ENCODE peak calls at places on chromosomes 7 and 10, in five cellular contexts. X is frontal cortex; G is OCI-M1; Z is stimulated activated naive CD8-positive, alpha-beta T cell treated with anti-CD3 and anti-CD28 coated beads, Interleukin-15, amount 100 ng/mL, for 72 hours; Y is cardiac muscle cell. I is an unnamed sample.

GRCh38 chr7:117066668-117067067 is 113.4 kb downstream of the ST7 start:
- DNase-seq in Y (no peak), G (peak; percentile 30), Z (no peak), X (no peak), I (peak; percentile 73)

GRCh38 chr7:30135551-30136271 is 925 bp downstream of the MTURN start:
- DNase-seq in X (peak; percentile 79), Y (peak; percentile 56), Z (peak; percentile 37), G (peak; percentile 12), I (peak; percentile 55)

GRCh38 chr10:75654171-75654772 is 222.8 kb downstream of the LRMDA start:
- DNase-seq in X (no peak), G (no peak), Y (no peak), Z (no peak), I (no peak)

GRCh38 chr10:31942892-31943291 is 14.3 kb upstream of the ARHGAP12 start:
- DNase-seq in Z (no peak), X (no peak), G (no peak), Y (no peak), I (no peak)

GRCh38 chr7:74404388-74404700 is 49.4 kb upstream of the GTF2IRD1 start:
- DNase-seq in G (no peak), X (no peak), Z (no peak), Y (no peak), I (no peak)

GRCh38 chr10:121303273-121303890 is 294.9 kb downstream of the FGFR2 start:
- DNase-seq in X (no peak), G (no peak), Z (no peak), Y (no peak), I (no peak)

GRCh38 chr10:99172130-99172738 is 63.4 kb downstream of the HPSE2 start:
- DNase-seq in Z (no peak), X (no peak), G (peak; percentile 90), Y (peak; percentile 78), I (peak; percentile 40)

GRCh38 chr10:110612629-110613028 is 31.5 kb upstream of the RBM20 start:
- DNase-seq in G (no peak), Z (no peak), Y (no peak), X (no peak), I (no peak)

GRCh38 chr10:103793920-103794883 is 61.2 kb downstream of the SH3PXD2A start:
- DNase-seq in Z (no peak), G (no peak), X (no peak), Y (peak; percentile 91), I (no peak)

GRCh38 chr10:72241853-72242252 is 25.8 kb upstream of the ASCC1 start:
- DNase-seq in Z (no peak), G (no peak), Y (no peak), X (no peak), I (no peak)

GRCh38 chr7:9148687-9149086 is 715.3 kb downstream of the NXPH1 start:
- DNase-seq in Z (no peak), Y (no peak), X (no peak), G (no peak), I (no peak)

GRCh38 chr10:35700490-35700887 is 58.4 kb upstream of the FZD8 start:
- DNase-seq in Y (no peak), G (no peak), Z (no peak), X (no peak), I (no peak)

GRCh38 chr7:128099204-128099671 is 68.0 kb upstream of the LRRC4 start:
- DNase-seq in G (peak; percentile 50), Z (no peak), X (no peak), Y (no peak), I (peak; percentile 51)

GRCh38 chr10:3185386-3185785 is 12.8 kb upstream of the PITRM1 start:
- DNase-seq in X (no peak), G (no peak), Y (no peak), Z (no peak), I (no peak)

GRCh38 chr10:17910144-17910789 is 41.5 kb upstream of the SLC39A12 start:
- DNase-seq in X (no peak), Y (peak; percentile 73), G (peak; percentile 70), Z (no peak), I (peak; percentile 44)

GRCh38 chr7:68547794-68548193 is 1050.5 kb upstream of the AUTS2 start:
- DNase-seq in G (no peak), Z (no peak), X (no peak), Y (no peak), I (no peak)

GRCh38 chr7:12800501-12800900 is 113.1 kb downstream of the ARL4A start:
- DNase-seq in Z (no peak), G (no peak), X (no peak), Y (no peak), I (no peak)

GRCh38 chr10:103578782-103579382 is 85.4 kb downstream of the NEURL1 start:
- DNase-seq in G (peak; percentile 25), X (no peak), Y (no peak), Z (no peak), I (no peak)

GRCh38 chr10:80320377-80320776 is 30.9 kb upstream of the MAT1A start:
- DNase-seq in X (no peak), Y (no peak), Z (no peak), G (no peak), I (no peak)

GRCh38 chr10:78903351-78903940 is 165.3 kb upstream of the ZMIZ1 start:
- DNase-seq in Z (no peak), G (no peak), Y (no peak), X (no peak), I (no peak)

I was measured in NB4.